ENCODE peak calls at places on chromosomes 11 and 22, in seven cellular contexts. Z is endothelial cell of umbilical vein, U is H9, F is GM23338, T is GM23248, R is A549, Y is IMR-90. I is an unnamed sample.

GRCh38 chr11:12316432-12316831 is 60.9 kb upstream of the PARVA start:
- DNase-seq in Z (no peak), U (no peak), F (no peak), T (no peak), R (no peak), Y (no peak), I (no peak)

GRCh38 chr22:37051629-37052385 is at the start of gene KCTD17:
- DNase-seq in Z (peak), U (peak), F (peak), T (peak), R (peak), Y (peak), I (peak)

GRCh38 chr11:22807855-22808558 is 21.6 kb downstream of the SVIP start:
- DNase-seq in Z (peak), U (no peak), F (no peak), T (peak), R (no peak), Y (peak), I (no peak)

GRCh38 chr22:19992921-19993355 is 23.7 kb downstream of the ARVCF start:
- DNase-seq in Z (no peak), U (no peak), F (no peak), T (no peak), R (no peak), Y (no peak), I (no peak)

GRCh38 chr11:112734207-112734606 is 227.0 kb upstream of the NCAM1 start:
- DNase-seq in Z (no peak), U (peak), F (peak), T (peak), R (no peak), Y (peak), I (no peak)

GRCh38 chr11:66616379-66617147 is at the start of gene RBM14:
- DNase-seq in Z (peak), U (peak), F (peak), T (peak), R (peak), Y (peak), I (peak)

GRCh38 chr11:120137187-120137610 is 714 bp downstream of the TRIM29 start:
- DNase-seq in Z (no peak), U (peak), F (no peak), T (no peak), R (no peak), Y (no peak), I (no peak)

GRCh38 chr11:130020323-130020722 is 17.7 kb upstream of the PRDM10 start:
- DNase-seq in Z (no peak), U (no peak), F (peak), T (no peak), R (no peak), Y (peak), I (no peak)

GRCh38 chr11:59141673-59142460 is 789 bp upstream of the FAM111A start:
- DNase-seq in Z (no peak), U (no peak), F (peak), T (peak), R (no peak), Y (peak), I (no peak)

DNA sequence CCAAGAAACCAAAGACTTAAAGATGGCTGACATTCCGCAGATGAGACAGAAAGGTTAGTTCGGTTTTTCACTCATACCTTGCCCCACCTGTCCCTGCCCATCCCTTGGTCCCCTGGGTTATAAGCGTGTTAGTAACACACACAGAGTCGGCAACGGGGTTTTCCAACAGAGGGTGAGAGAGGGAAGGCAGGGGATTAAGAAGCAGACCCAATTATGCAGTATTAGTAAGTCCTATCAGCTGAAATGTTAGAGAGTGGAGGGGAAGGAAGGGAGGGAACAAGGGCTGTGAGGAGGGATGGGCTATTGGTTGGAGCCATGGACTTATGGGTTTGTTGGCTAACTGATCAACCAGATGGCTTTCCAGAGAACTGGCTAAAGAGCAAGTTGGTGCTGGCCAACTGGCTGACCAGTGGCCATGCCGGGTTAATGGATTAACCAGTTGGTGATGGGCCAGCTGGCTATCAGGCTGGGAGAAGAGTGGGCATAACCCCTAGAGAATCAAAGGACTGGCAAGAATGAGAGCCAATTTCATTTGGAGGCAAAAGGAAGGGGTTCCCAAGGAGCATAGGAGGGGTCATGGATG is 45.5 kb downstream of the NRXN2 start:
- DNase-seq in Z (no peak), U (no peak), F (no peak), T (no peak), R (no peak), Y (no peak), I (no peak)
- H3K4me2 ChIP-seq in Z (no peak), U (no peak), F (no peak), T (no peak), R (no peak), Y (no peak), I (no peak)

DNA sequence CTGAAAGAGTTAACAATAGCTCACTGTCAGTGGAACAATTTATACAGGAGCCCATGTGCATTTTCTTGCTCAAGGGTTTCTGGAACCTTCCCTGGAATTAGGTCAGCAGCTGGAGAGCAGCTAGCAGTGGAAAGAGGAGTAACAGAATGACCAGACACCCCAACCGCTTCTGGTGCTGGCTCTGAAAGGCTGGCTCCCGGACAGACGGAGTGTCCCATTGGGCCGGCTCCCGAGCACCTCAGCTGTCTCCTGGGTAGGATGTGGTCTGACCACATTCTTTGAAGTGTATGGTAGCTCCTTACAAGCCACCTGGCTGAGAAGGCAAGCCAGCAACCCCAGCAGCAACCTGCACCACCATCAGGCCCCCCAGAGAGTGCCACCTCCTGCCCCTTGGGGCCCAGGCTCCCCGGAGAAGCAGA is 44.7 kb downstream of the ABTB2 start:
- DNase-seq in Z (no peak), U (peak), F (peak), T (peak), R (no peak), Y (no peak), I (no peak)
- H3K4me2 ChIP-seq in Z (no peak), U (no peak), F (no peak), T (no peak), R (no peak), Y (no peak), I (no peak)

DNA sequence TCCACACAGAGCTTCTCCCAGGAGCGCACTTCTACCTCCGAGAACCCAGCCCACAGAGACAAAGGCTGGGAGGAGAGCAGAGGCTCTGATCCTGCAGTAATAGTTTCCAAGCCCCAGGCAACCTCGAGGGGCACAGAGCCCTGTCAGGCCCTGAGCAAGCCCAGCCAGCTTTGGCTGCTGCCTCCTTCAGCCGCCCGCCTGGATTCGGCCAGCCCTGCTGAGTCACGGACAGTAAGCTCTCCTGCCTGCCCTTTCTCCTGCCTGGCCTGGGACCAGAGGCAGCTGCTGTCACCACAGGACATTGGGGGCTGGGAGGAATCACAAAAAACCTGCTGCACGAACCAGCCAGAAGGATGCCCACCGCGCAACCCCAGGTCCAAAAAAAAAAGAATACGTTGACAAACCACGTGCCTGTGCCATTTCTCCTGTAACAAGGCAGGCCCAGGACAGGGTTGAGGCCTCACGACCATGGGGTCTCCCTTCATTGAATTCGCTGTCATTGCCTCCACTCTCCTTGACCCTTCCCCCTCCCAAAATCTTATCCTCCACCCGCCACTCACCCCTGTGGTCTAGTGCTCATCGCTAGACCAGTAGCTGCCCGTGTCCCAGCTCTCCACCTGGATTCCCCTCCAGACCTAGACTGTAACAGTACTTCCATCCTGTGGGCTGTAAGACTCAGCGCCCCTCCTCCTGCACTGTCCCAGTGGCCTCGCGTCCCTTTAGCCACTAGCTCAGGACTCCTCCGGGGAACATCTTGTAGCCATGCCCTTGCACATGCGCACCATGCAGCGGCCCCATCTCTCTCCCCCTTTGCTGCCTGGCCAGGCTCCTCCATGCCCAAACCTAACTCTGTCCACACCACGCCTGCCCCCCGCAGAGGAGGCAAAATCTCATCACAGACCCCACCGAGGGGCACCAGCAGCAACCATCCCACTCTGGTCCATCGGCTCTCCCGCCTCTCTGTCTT is 7.4 kb upstream of the SLC22A12 start:
- DNase-seq in Z (no peak), U (no peak), F (no peak), T (peak), R (no peak), Y (no peak), I (no peak)
- H3K4me2 ChIP-seq in Z (no peak), U (no peak), F (no peak), T (no peak), R (no peak), Y (no peak), I (peak)

GRCh38 chr11:61685611-61685955 is 5.4 kb downstream of the DAGLA start:
- DNase-seq in Z (no peak), U (no peak), F (no peak), T (no peak), R (no peak), Y (no peak), I (no peak)

GRCh38 chr11:61683116-61683515 is 2.9 kb downstream of the DAGLA start:
- DNase-seq in Z (no peak), U (peak), F (no peak), T (no peak), R (no peak), Y (no peak), I (no peak)

GRCh38 chr11:61682093-61682732 is 2.0 kb downstream of the DAGLA start:
- DNase-seq in Z (peak), U (no peak), F (no peak), T (no peak), R (no peak), Y (no peak), I (no peak)

GRCh38 chr11:61684870-61685610 is 4.8 kb downstream of the DAGLA start:
- DNase-seq in Z (no peak), U (no peak), F (no peak), T (no peak), R (no peak), Y (peak), I (no peak)

GRCh38 chr11:61683961-61684869 is 4.0 kb downstream of the DAGLA start:
- DNase-seq in Z (no peak), U (peak), F (no peak), T (no peak), R (no peak), Y (peak), I (no peak)
- H3K4me2 ChIP-seq in Z (no peak), U (no peak), F (no peak), T (no peak), R (no peak), Y (peak), I (no peak)

GRCh38 chr11:33912405-33913361 is 20.8 kb upstream of the LMO2 start:
- DNase-seq in Z (no peak), U (no peak), F (no peak), T (peak), R (peak), Y (peak), I (peak)
- H3K4me2 ChIP-seq in Z (no peak), U (no peak), F (no peak), T (no peak), R (peak), Y (no peak), I (peak)

DNA sequence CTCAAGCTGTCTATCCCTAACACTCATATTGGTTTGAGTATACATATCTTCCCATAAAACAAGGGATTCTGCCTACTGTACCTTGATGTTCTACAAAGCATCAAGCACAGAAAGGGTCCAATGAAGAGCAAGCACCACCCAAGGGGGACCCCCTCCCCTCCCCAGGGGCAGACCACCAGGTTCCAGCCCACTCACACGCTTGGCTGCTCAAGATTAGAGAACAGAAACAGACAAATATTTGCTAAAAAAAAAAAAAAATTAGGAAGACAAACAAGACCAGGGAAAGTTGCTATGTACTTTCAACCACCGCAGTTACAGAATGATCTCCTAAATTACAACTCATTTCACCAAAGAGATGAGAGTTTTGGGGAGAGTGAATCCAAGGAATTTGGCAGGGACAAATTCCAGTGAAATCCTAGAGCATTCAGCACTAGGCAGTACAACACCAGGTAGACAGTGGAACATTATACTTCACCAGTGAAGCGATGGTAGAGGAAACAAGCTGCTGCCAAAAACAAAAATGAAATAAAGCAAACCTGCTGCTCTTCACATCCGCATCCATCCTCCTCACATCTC is 17.0 kb downstream of the SMCO4 start:
- DNase-seq in Z (no peak), U (no peak), F (no peak), T (no peak), R (no peak), Y (no peak), I (no peak)
- H3K4me2 ChIP-seq in Z (no peak), U (no peak), F (no peak), T (no peak), R (no peak), Y (no peak), I (no peak)

I was measured in HCT116.